ENCODE peak calls at places on chromosomes 16 and 17, in five cellular contexts. One of them, this sample, is unnamed.

GRCh38 chr17:31562447-31562846 is 171.0 kb downstream of the RAB11FIP4 start:
- DNase-seq in stimulated activated CD4-positive, alpha-beta T cell treated with anti-CD3 and anti-CD28 coated beads, Interleukin-4, amount 100 ng/mL, for 24 hours: no peak
- DNase-seq in endothelial cell: no peak
- DNase-seq in HEK293T: no peak
- DNase-seq in NCI-H526 treated with DMSO at 0.1 percent for 48 hours: no peak
- DNase-seq in this sample: no peak

GRCh38 chr16:85364323-85365040 is 248.6 kb upstream of the GSE1 start:
- DNase-seq in stimulated activated CD4-positive, alpha-beta T cell treated with anti-CD3 and anti-CD28 coated beads, Interleukin-4, amount 100 ng/mL, for 24 hours: no peak
- DNase-seq in NCI-H526 treated with DMSO at 0.1 percent for 48 hours: no peak
- DNase-seq in HEK293T: no peak
- DNase-seq in endothelial cell: no peak
- DNase-seq in this sample: no peak

GRCh38 chr17:5898406-5898805 is 171.8 kb upstream of the WSCD1 start:
- DNase-seq in NCI-H526 treated with DMSO at 0.1 percent for 48 hours: no peak
- DNase-seq in stimulated activated CD4-positive, alpha-beta T cell treated with anti-CD3 and anti-CD28 coated beads, Interleukin-4, amount 100 ng/mL, for 24 hours: no peak
- DNase-seq in endothelial cell: no peak
- DNase-seq in HEK293T: no peak
- DNase-seq in this sample: no peak

GRCh38 chr16:7013990-7014389 is 318.7 kb upstream of the RBFOX1 start:
- DNase-seq in NCI-H526 treated with DMSO at 0.1 percent for 48 hours: no peak
- DNase-seq in endothelial cell: no peak
- DNase-seq in stimulated activated CD4-positive, alpha-beta T cell treated with anti-CD3 and anti-CD28 coated beads, Interleukin-4, amount 100 ng/mL, for 24 hours: no peak
- DNase-seq in HEK293T: no peak
- DNase-seq in this sample: no peak

GRCh38 chr16:69241911-69242310 is 54.9 kb downstream of the SNTB2 start:
- DNase-seq in stimulated activated CD4-positive, alpha-beta T cell treated with anti-CD3 and anti-CD28 coated beads, Interleukin-4, amount 100 ng/mL, for 24 hours: no peak
- DNase-seq in NCI-H526 treated with DMSO at 0.1 percent for 48 hours: no peak
- DNase-seq in endothelial cell: no peak
- DNase-seq in HEK293T: no peak
- DNase-seq in this sample: no peak

GRCh38 chr17:50847566-50847965 is 12.2 kb downstream of the WFIKKN2 start:
- DNase-seq in NCI-H526 treated with DMSO at 0.1 percent for 48 hours: no peak
- DNase-seq in HEK293T: no peak
- DNase-seq in stimulated activated CD4-positive, alpha-beta T cell treated with anti-CD3 and anti-CD28 coated beads, Interleukin-4, amount 100 ng/mL, for 24 hours: no peak
- DNase-seq in endothelial cell: no peak
- DNase-seq in this sample: no peak

GRCh38 chr16:4626396-4626795 is 1.8 kb downstream of the MGRN1 start:
- DNase-seq in endothelial cell: no peak
- DNase-seq in NCI-H526 treated with DMSO at 0.1 percent for 48 hours: no peak
- DNase-seq in stimulated activated CD4-positive, alpha-beta T cell treated with anti-CD3 and anti-CD28 coated beads, Interleukin-4, amount 100 ng/mL, for 24 hours: no peak
- DNase-seq in HEK293T: no peak
- DNase-seq in this sample: no peak

GRCh38 chr17:1958134-1958881 is 66.8 kb downstream of the RTN4RL1 start:
- DNase-seq in HEK293T: no peak
- DNase-seq in endothelial cell: no peak
- DNase-seq in NCI-H526 treated with DMSO at 0.1 percent for 48 hours: no peak
- DNase-seq in stimulated activated CD4-positive, alpha-beta T cell treated with anti-CD3 and anti-CD28 coated beads, Interleukin-4, amount 100 ng/mL, for 24 hours: no peak
- DNase-seq in this sample: no peak

GRCh38 chr17:39599006-39599664 is 8.6 kb downstream of the NEUROD2 start:
- DNase-seq in stimulated activated CD4-positive, alpha-beta T cell treated with anti-CD3 and anti-CD28 coated beads, Interleukin-4, amount 100 ng/mL, for 24 hours: no peak
- DNase-seq in NCI-H526 treated with DMSO at 0.1 percent for 48 hours: no peak
- DNase-seq in HEK293T: no peak
- DNase-seq in endothelial cell: no peak
- DNase-seq in this sample: no peak

GRCh38 chr17:38885728-38886642 is 16.1 kb downstream of the LASP1 start:
- DNase-seq in HEK293T: no peak
- DNase-seq in NCI-H526 treated with DMSO at 0.1 percent for 48 hours: no peak
- DNase-seq in endothelial cell: no peak
- DNase-seq in stimulated activated CD4-positive, alpha-beta T cell treated with anti-CD3 and anti-CD28 coated beads, Interleukin-4, amount 100 ng/mL, for 24 hours: no peak
- DNase-seq in this sample: peak; percentile 29

GRCh38 chr17:37259030-37259735 is 116.6 kb upstream of the C17orf78 start:
- DNase-seq in HEK293T: no peak
- DNase-seq in NCI-H526 treated with DMSO at 0.1 percent for 48 hours: no peak
- DNase-seq in endothelial cell: no peak
- DNase-seq in stimulated activated CD4-positive, alpha-beta T cell treated with anti-CD3 and anti-CD28 coated beads, Interleukin-4, amount 100 ng/mL, for 24 hours: no peak
- DNase-seq in this sample: no peak

GRCh38 chr17:82297280-82297803 is 20.1 kb downstream of the CD7 start:
- DNase-seq in HEK293T: no peak
- DNase-seq in stimulated activated CD4-positive, alpha-beta T cell treated with anti-CD3 and anti-CD28 coated beads, Interleukin-4, amount 100 ng/mL, for 24 hours: peak; percentile 88
- DNase-seq in NCI-H526 treated with DMSO at 0.1 percent for 48 hours: no peak
- DNase-seq in endothelial cell: no peak
- DNase-seq in this sample: no peak

GRCh38 chr16:19419691-19420060 is 2.0 kb downstream of the TMC5 start:
- DNase-seq in HEK293T: no peak
- DNase-seq in NCI-H526 treated with DMSO at 0.1 percent for 48 hours: no peak
- DNase-seq in stimulated activated CD4-positive, alpha-beta T cell treated with anti-CD3 and anti-CD28 coated beads, Interleukin-4, amount 100 ng/mL, for 24 hours: no peak
- DNase-seq in endothelial cell: no peak
- DNase-seq in this sample: no peak

GRCh38 chr17:76784926-76785325 is 47.0 kb downstream of the MFSD11 start:
- DNase-seq in endothelial cell: no peak
- DNase-seq in stimulated activated CD4-positive, alpha-beta T cell treated with anti-CD3 and anti-CD28 coated beads, Interleukin-4, amount 100 ng/mL, for 24 hours: no peak
- DNase-seq in HEK293T: no peak
- DNase-seq in NCI-H526 treated with DMSO at 0.1 percent for 48 hours: no peak
- DNase-seq in this sample: no peak

GRCh38 chr17:36668824-36669223 is 67.4 kb downstream of the MRM1 start:
- DNase-seq in HEK293T: no peak
- DNase-seq in endothelial cell: no peak
- DNase-seq in NCI-H526 treated with DMSO at 0.1 percent for 48 hours: no peak
- DNase-seq in stimulated activated CD4-positive, alpha-beta T cell treated with anti-CD3 and anti-CD28 coated beads, Interleukin-4, amount 100 ng/mL, for 24 hours: no peak
- DNase-seq in this sample: no peak

GRCh38 chr16:4521971-4522623 is 16.5 kb downstream of the CDIP1 start:
- DNase-seq in stimulated activated CD4-positive, alpha-beta T cell treated with anti-CD3 and anti-CD28 coated beads, Interleukin-4, amount 100 ng/mL, for 24 hours: no peak
- DNase-seq in endothelial cell: no peak
- DNase-seq in HEK293T: no peak
- DNase-seq in NCI-H526 treated with DMSO at 0.1 percent for 48 hours: no peak
- DNase-seq in this sample: no peak

GRCh38 chr16:81487301-81487720 is 42.7 kb downstream of the CMIP start:
- DNase-seq in NCI-H526 treated with DMSO at 0.1 percent for 48 hours: no peak
- DNase-seq in endothelial cell: no peak
- DNase-seq in stimulated activated CD4-positive, alpha-beta T cell treated with anti-CD3 and anti-CD28 coated beads, Interleukin-4, amount 100 ng/mL, for 24 hours: no peak
- DNase-seq in HEK293T: no peak
- DNase-seq in this sample: no peak

This sample was measured in HAP-1.